ENCODE peak calls at places on chromosomes 3 and 15, in five cellular contexts. R, U, B, I and G are unnamed samples.

GRCh38 chr15:76983588-76984379 is 11.1 kb upstream of the PSTPIP1 start:
- DNase-seq in R (no peak), U (no peak), B (no peak), I (no peak), G (no peak)

GRCh38 chr3:176699307-176699706 is 498.0 kb downstream of the TBL1XR1 start:
- DNase-seq in R (no peak), U (no peak), B (no peak), I (no peak), G (peak)

GRCh38 chr15:74723754-74724334 is 1.5 kb downstream of the CYP1A1 start:
- DNase-seq in R (no peak), U (peak), B (no peak), I (peak), G (peak)

GRCh38 chr3:26015752-26016151 is 225.9 kb downstream of the OXSM start:
- DNase-seq in R (no peak), U (no peak), B (no peak), I (no peak), G (no peak)

GRCh38 chr3:128727485-128727884 is 1.5 kb downstream of the RAB7A start:
- DNase-seq in R (no peak), U (no peak), B (no peak), I (no peak), G (no peak)

GRCh38 chr3:48927928-48928327 is 9.3 kb downstream of the ARIH2 start:
- DNase-seq in R (no peak), U (no peak), B (no peak), I (no peak), G (no peak)

GRCh38 chr3:65045138-65045537 is 357.3 kb upstream of the ADAMTS9 start:
- DNase-seq in R (no peak), U (no peak), B (no peak), I (no peak), G (no peak)

GRCh38 chr3:194689493-194689901 is 3.8 kb downstream of the FAM43A start:
- DNase-seq in R (no peak), U (peak), B (peak), I (no peak), G (no peak)

GRCh38 chr3:188937389-188937788 is 234.4 kb upstream of the TPRG1 start:
- DNase-seq in R (no peak), U (no peak), B (no peak), I (no peak), G (no peak)

GRCh38 chr3:154758109-154758868 is 321.8 kb upstream of the MME start:
- DNase-seq in R (no peak), U (no peak), B (no peak), I (no peak), G (peak)

GRCh38 chr15:73325191-73325980 is 43.4 kb downstream of the HCN4 start:
- DNase-seq in R (no peak), U (no peak), B (no peak), I (no peak), G (no peak)

GRCh38 chr3:178422406-178422805 is 113.8 kb upstream of the KCNMB2 start:
- DNase-seq in R (no peak), U (no peak), B (no peak), I (no peak), G (no peak)

GRCh38 chr3:140420621-140421357 is 257.1 kb upstream of the TRIM42 start:
- DNase-seq in R (no peak), U (peak), B (peak), I (no peak), G (no peak)

GRCh38 chr15:76996526-76997401 is 1.8 kb downstream of the PSTPIP1 start:
- DNase-seq in R (peak), U (no peak), B (peak), I (no peak), G (no peak)

DNA sequence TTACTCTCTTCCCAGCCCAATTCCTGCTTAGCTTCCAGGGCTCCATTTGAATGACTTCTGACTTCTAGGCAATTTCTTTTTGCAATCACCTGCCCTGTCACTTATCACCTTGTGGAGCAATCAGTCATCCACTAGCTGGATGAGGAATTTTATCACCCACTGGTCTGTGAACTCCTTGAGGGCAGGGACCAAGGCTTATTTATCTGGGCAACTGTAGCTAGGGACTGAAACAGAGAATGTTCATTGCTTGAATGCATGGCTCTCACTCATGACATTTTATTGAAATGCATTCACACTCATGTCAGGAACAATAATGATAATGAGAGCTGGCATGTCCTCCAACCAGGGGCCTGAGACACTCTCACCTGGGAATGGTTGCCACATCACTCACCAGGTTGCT is 15.5 kb downstream of the TNFAIP8L3 start:
- DNase-seq in R (no peak), U (no peak), B (no peak), I (no peak), G (no peak)
- TF ChIP-seq CTCF in R (no peak), U (no peak), B (no peak), I (no peak), G (no peak)

DNA sequence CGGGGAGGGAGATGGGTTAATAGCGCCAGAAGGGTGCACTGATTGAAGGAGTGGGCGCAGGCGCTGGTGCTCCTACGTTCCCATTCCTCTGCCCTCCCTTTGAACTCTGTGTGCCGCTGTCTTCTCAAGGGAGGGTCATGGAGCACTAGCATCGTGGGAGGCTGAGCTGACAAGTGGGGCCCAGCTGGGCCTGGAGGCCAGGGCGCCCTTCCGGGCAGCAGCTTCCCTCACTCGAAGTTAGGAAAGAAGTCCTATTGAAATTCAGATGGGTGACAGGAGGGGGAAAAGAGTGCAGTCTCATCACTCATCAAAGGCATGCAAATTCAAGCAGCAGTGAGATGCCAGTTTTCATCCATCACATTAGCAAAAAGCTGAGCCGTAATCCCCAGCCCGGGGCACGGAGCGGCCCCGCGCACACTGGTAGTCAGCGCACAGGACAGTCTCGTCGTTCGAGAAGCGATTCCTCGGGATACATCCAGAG is 128.2 kb downstream of the LRRK1 start:
- DNase-seq in R (peak), U (peak), B (peak), I (peak), G (no peak)
- H3K4me3 ChIP-seq in R (no peak), U (no peak), B (no peak), I (no peak), G (no peak)

DNA sequence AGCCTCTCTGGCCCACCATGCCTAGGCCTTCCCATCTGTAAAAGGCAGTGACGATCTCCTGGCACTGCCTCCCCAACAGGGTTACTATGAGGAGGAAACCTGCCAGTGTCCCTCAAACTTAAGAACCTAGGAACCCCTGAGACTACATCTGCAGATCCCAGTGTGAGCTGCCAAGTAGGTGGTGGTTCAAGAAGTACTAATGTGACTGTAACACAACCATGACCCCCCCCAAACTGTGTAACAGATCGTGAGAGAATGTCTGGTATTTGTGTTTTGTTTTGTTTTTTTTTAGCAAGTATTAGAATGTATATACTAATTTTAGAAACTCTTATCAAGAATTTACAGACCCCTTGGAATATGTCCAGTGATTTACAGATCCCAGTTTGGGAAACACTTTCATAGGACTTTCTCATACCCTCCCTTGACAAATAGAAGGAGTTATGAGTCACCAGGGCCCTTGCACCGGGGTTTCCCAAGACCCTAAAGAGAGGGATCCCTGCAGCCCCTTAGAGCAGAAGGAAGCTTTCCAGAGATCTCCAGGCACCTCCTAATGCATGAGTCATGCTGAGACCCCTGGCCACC is 79.9 kb downstream of the SEMA5B start:
- DNase-seq in R (no peak), U (no peak), B (no peak), I (no peak), G (no peak)
- TF ChIP-seq CTCF in R (no peak), U (no peak), B (no peak), I (no peak), G (no peak)

GRCh38 chr15:56919708-56920637 is 1.5 kb downstream of the TCF12 start:
- DNase-seq in R (peak), U (peak), B (peak), I (peak), G (no peak)
- H3K4me3 ChIP-seq in R (peak), U (peak), B (peak), I (peak), G (peak)

GRCh38 chr3:31955581-31955980 is 25.5 kb downstream of the OSBPL10 start:
- DNase-seq in R (no peak), U (no peak), B (no peak), I (no peak), G (no peak)
- TF ChIP-seq CTCF in R (no peak), U (no peak), B (no peak), I (no peak), G (no peak)

GRCh38 chr15:41927516-41927915 is 33.7 kb upstream of the SPTBN5 start:
- DNase-seq in R (no peak), U (no peak), B (no peak), I (no peak), G (no peak)
- H3K4me3 ChIP-seq in R (no peak), U (no peak), B (no peak), I (no peak), G (no peak)

DNA sequence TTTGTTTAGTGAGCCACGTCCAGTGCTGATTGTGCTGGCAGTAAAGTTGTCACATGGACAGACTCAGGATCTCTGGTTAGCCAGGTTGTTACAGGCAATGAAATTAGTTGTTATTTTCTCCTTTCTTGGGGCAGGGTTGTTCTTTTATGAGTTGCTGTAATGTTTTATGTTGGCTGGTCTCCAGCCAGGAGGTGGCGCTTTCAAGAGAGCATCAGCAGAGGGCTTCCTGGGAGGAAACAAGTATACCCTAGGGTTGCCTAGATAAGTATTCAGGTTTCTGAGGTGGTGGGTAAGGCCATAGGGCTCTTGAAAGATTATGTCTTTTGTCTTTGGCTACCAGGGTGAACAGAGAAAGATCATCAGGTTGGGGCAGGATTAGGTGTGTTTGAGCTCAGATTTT is 14.5 kb upstream of the CFAP20DC start:
- DNase-seq in R (no peak), U (no peak), B (no peak), I (peak), G (no peak)
- TF ChIP-seq CTCF in R (no peak), U (no peak), B (no peak), I (no peak), G (no peak)

DNA sequence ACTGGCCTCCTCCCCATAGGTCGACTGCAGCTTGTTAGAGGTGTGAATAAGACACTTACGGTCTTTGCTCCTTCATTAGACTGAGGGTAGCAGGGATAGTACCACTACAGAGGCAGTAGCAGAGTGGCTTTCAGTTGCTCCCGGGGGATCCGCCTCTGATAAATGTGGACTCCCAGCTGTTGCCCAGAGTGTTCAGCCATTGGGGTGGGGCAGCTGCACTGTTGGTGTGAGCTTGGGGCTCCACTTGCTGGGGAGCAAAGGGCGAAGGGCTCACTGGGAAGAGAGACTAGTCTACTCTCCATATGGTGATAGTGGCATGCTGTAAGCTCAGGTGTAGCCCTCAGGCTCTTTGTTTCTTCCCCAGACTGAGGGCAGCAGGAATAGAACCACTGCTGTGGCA is 239.1 kb downstream of the LRRN1 start:
- DNase-seq in R (no peak), U (no peak), B (no peak), I (no peak), G (no peak)
- H3K4me3 ChIP-seq in R (no peak), U (no peak), B (no peak), I (no peak), G (no peak)